ENCODE peak calls at places on chromosomes 11 and 22, in seven cellular contexts. C, I, Q, P, N, Y and G are unnamed samples.

GRCh38 chr11:121067912-121068652 is 33.0 kb upstream of the TECTA start:
- DNase-seq in N (no peak), I (no peak), Y (no peak), C (no peak), Q (no peak), P (no peak), G (no peak)

GRCh38 chr11:99424313-99425084 is 403.8 kb downstream of the CNTN5 start:
- DNase-seq in I (no peak), P (no peak), Y (no peak), Q (no peak), C (no peak), N (no peak), G (no peak)

GRCh38 chr11:61700221-61700620 is 20.0 kb downstream of the DAGLA start:
- DNase-seq in I (no peak), N (peak), Q (peak), P (no peak), C (no peak), Y (no peak), G (no peak)

GRCh38 chr11:79503028-79503427 is 62.2 kb upstream of the TENM4 start:
- DNase-seq in Q (no peak), P (no peak), Y (no peak), C (no peak), N (no peak), I (no peak), G (no peak)

GRCh38 chr11:86244063-86244521 is 461 bp upstream of the EED start:
- DNase-seq in Y (peak), I (peak), P (peak), C (no peak), N (peak), Q (peak), G (peak)

GRCh38 chr22:48939441-48940265 is 888.0 kb downstream of the BRD1 start:
- DNase-seq in N (peak), Y (peak), P (no peak), I (no peak), C (peak), Q (no peak), G (no peak)

GRCh38 chr11:2789331-2789730 is 89.5 kb upstream of the KCNQ1OT1 start:
- DNase-seq in Q (no peak), Y (peak), N (peak), C (no peak), I (no peak), P (peak), G (no peak)

GRCh38 chr11:124894606-124895430 is 2.8 kb downstream of the ROBO4 start:
- DNase-seq in P (no peak), Y (no peak), C (no peak), I (no peak), Q (no peak), N (no peak), G (no peak)

GRCh38 chr11:16382638-16383380 is 26.5 kb upstream of the SOX6 start:
- DNase-seq in Q (no peak), C (no peak), I (no peak), Y (no peak), P (no peak), N (no peak), G (no peak)

GRCh38 chr11:128552783-128553661 is 34.3 kb downstream of the ETS1 start:
- DNase-seq in I (no peak), N (no peak), P (no peak), Q (no peak), Y (no peak), C (no peak), G (peak)

GRCh38 chr11:124179311-124179710 is 3.8 kb upstream of the OR10D3 start:
- DNase-seq in Q (no peak), C (no peak), Y (no peak), P (no peak), I (no peak), N (no peak), G (no peak)

GRCh38 chr22:42069801-42070516 is 653 bp downstream of the NAGA start:
- DNase-seq in Y (no peak), Q (no peak), P (no peak), N (no peak), C (no peak), I (no peak), G (no peak)

GRCh38 chr22:49321477-49322055 is 506.1 kb downstream of the BRD1 start:
- DNase-seq in Y (no peak), Q (no peak), C (no peak), I (peak), P (no peak), N (peak), G (no peak)

GRCh38 chr11:28086569-28086968 is 21.4 kb downstream of the KIF18A start:
- DNase-seq in Y (no peak), P (no peak), I (no peak), C (no peak), N (no peak), Q (peak), G (no peak)

GRCh38 chr11:133714471-133715375 is 130.6 kb downstream of the SPATA19 start:
- DNase-seq in P (no peak), N (no peak), Y (no peak), I (no peak), Q (no peak), C (no peak), G (no peak)

GRCh38 chr11:36333897-36334296 is 37.8 kb downstream of the PRR5L start:
- DNase-seq in Y (no peak), I (no peak), N (no peak), Q (peak), P (no peak), C (no peak), G (no peak)

GRCh38 chr22:41501209-41501608 is 32.3 kb downstream of the ACO2 start:
- DNase-seq in Q (no peak), Y (no peak), P (no peak), C (no peak), N (no peak), I (no peak), G (no peak)

GRCh38 chr11:19713221-19714092 is 820 bp downstream of the NAV2 start:
- DNase-seq in P (no peak), Y (no peak), C (no peak), I (no peak), N (no peak), Q (no peak), G (no peak)

GRCh38 chr11:46202149-46202548 is 75.3 kb upstream of the CREB3L1 start:
- DNase-seq in P (no peak), C (no peak), Y (no peak), Q (peak), I (no peak), N (no peak), G (no peak)

DNA sequence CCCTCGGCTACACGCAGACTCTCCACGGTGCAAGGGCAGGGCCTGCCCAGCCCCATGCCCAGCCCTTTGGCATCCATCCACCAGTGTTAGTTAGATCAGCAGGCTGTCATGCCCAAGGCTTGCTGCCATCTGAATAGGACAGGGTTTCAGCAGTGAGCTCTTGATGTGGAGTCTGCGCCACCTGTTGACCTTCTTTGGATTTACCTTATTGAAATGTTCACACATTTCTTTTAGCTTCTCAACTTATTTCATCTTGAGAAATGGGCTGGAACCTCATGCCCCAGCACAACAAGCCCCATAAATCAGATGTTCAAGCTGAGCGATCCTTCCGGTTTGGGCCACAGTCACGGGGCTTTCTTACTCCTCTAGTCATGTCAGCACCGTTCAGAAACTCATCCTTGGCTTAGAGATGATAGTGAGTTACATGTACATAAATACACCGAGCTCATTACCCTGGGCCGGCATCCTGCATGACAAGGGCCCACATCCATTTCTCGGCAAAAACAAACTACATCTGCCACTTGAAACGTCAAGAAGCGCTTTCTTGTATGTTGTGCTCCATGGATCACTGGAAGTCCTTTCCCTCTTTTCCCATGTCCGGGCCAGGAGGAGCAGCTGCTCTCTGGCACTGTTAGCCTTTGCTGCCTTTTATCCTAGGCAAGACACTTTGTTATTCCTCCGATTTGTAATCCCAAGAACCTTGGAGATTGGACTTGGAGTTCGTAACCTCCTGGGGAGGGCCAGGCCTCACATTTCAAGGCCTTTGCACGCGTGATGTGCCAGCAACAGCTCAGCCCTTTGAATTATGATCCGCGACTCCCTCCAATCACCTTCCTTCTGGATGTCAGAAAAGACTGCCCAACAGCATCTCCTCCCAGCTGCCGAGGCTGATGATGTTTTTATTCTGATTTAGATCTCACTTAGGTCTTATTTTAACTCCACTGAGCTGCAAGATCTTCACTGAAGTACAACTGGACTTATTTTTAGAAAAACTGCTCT is 61.9 kb downstream of the PARVB start:
- DNase-seq in Y (peak), P (no peak), Q (peak), N (peak), I (no peak), C (no peak), G (peak)
- TF ChIP-seq CTCF in Y (no peak), P (peak), Q (peak), N (no peak), I (no peak), C (peak), G (no peak)

GRCh38 chr22:19705181-19705934 is 8.9 kb upstream of the SEPTIN5 start:
- DNase-seq in C (peak), Y (peak), N (no peak), I (no peak), Q (no peak), P (no peak), G (no peak)
- TF ChIP-seq CTCF in C (peak), Y (no peak), N (no peak), I (no peak), Q (peak), P (peak), G (no peak)

DNA sequence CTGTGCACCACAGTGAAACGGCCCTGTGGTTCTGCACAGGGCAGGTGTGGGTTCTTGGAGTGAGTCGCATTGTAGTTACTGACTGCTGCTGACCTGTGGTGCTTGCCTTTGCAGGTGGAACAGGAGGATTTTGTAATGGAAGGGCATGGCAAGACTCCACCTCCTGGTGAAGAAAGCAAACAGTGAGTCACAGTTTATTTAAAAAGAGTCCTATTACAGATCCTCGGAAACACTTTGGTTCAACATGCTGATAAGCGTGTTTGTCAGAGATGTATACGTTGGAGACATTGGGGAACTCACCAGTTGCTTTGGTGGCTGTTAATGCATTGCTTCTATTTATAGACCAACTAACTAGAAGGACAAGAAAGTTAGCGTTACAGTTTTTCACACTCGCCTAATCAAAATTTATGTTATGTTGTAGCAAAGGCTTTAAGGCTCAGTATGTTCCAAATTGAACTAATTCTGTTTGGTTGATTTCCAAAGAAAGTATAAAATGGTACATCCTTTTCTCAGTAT is 21.7 kb upstream of the TNRC6B start:
- DNase-seq in Y (no peak), N (peak), Q (peak), P (no peak), C (no peak), I (no peak), G (no peak)
- TF ChIP-seq CTCF in Y (peak), N (no peak), Q (no peak), P (peak), C (peak), I (no peak), G (no peak)

DNA sequence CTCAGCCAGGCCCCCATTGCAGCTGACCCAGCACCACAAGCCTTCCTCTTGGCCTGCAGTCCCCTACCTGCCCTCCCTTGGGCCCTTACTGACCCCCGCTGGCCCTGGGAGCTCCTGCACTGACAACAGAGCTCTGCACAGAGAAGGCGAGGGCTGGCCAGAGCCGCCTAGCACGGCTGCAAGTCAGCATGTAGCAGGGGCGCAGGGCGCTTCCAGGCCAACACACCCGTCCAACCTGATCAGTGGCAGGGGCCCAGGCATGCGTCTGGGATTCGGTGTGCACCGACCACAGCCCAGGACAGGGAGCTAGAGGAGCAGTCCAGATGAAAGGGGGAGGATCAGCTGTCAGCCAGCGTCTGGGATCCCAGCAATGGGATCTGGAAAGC is 7.6 kb downstream of the WNT7B start:
- DNase-seq in N (no peak), Q (peak), I (no peak), C (no peak), P (no peak), Y (no peak), G (no peak)
- TF ChIP-seq CTCF in N (no peak), Q (no peak), I (no peak), C (peak), P (peak), Y (no peak), G (no peak)

GRCh38 chr11:42524534-42525227 is 787.1 kb upstream of the API5 start:
- DNase-seq in I (no peak), N (peak), Y (peak), C (no peak), Q (peak), P (peak), G (no peak)
- TF ChIP-seq CTCF in I (no peak), N (no peak), Y (peak), C (peak), Q (peak), P (peak), G (no peak)

DNA sequence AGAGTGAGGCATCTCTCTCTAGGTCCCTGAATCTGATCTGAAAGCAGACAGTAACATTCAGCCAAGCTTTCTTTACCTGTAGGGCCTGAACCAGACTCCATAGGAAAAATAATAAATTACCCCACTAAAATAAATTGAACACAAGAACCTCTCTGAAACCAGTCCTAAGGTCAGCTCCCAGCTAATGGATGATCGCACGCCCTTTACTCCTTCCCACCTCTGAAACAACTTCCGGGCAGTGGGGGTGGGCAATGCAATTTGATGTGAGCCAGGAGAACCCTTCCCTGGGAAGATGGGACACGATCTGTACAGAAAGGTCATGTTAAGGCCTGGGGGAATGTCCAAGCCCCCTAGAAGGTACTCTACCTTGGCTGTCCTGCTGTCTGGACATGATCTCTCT is 71.2 kb downstream of the MICAL3 start:
- DNase-seq in Q (no peak), I (no peak), P (no peak), C (no peak), Y (no peak), N (no peak), G (no peak)
- TF ChIP-seq CTCF in Q (no peak), I (no peak), P (no peak), C (no peak), Y (no peak), N (no peak), G (no peak)